ENCODE peak calls at places on chromosomes 2 and 18, in seven cellular contexts. C is foreskin fibroblast, Y is myocyte, V is body of pancreas, F is aorta, H is amygdala, L is NAMALWA. P is an unnamed sample.

GRCh38 chr2:176814740-176815367 is 397.7 kb upstream of the HNRNPA3 start:
- DNase-seq in C (peak), Y (peak), V (no peak), F (no peak), H (no peak), L (peak), P (no peak)

GRCh38 chr2:215188078-215188477 is 49.7 kb upstream of the ABCA12 start:
- DNase-seq in C (no peak), Y (no peak), V (no peak), F (no peak), H (no peak), L (no peak), P (no peak)

GRCh38 chr2:149908731-149909690 is 321.4 kb upstream of the MMADHC start:
- DNase-seq in C (peak), Y (peak), V (no peak), F (no peak), H (no peak), L (no peak), P (no peak)

GRCh38 chr2:235576337-235576910 is 82.6 kb downstream of the AGAP1 start:
- DNase-seq in C (no peak), Y (no peak), V (no peak), F (peak), H (no peak), L (no peak), P (no peak)

GRCh38 chr18:73879771-73880170 is 267.9 kb downstream of the FBXO15 start:
- DNase-seq in C (peak), Y (no peak), V (no peak), F (no peak), H (no peak), L (no peak), P (no peak)

GRCh38 chr2:173415663-173416469 is 61.2 kb downstream of the CDCA7 start:
- DNase-seq in C (no peak), Y (no peak), V (no peak), F (no peak), H (no peak), L (no peak), P (no peak)

GRCh38 chr2:24228470-24228869 is 53.6 kb downstream of the FAM228A start:
- DNase-seq in C (peak), Y (peak), V (no peak), F (no peak), H (no peak), L (peak), P (no peak)

GRCh38 chr2:133602538-133602937 is 34.3 kb upstream of the NCKAP5 start:
- DNase-seq in C (peak), Y (peak), V (no peak), F (no peak), H (no peak), L (no peak), P (no peak)

GRCh38 chr2:221518201-221518936 is 53.7 kb downstream of the EPHA4 start:
- DNase-seq in C (no peak), Y (peak), V (no peak), F (no peak), H (no peak), L (peak), P (no peak)

GRCh38 chr18:40813116-40813515 is 1141.9 kb upstream of the PIK3C3 start:
- DNase-seq in C (peak), Y (no peak), V (no peak), F (no peak), H (no peak), L (no peak), P (no peak)

GRCh38 chr2:214410918-214411554 is at the start of gene VWC2L:
- DNase-seq in C (peak), Y (peak), V (peak), F (peak), H (peak), L (peak), P (peak)

GRCh38 chr2:241373449-241373848 is 17.4 kb downstream of the FARP2 start:
- DNase-seq in C (no peak), Y (no peak), V (no peak), F (no peak), H (no peak), L (peak), P (no peak)

GRCh38 chr2:156319811-156320490 is 12.6 kb downstream of the NR4A2 start:
- DNase-seq in C (peak), Y (peak), V (peak), F (peak), H (no peak), L (no peak), P (no peak)

GRCh38 chr2:236939751-236940229 is 145.9 kb upstream of the COPS8 start:
- DNase-seq in C (peak), Y (peak), V (no peak), F (no peak), H (no peak), L (no peak), P (peak)